ENCODE peak calls at places on chromosome 19, in five cellular contexts. G, Z, A, U and X are unnamed samples.

GRCh38 chr19:29188704-29189375 is 24.1 kb downstream of the UQCRFS1 start:
- ATAC-seq in G (no peak), A (no peak), U (no peak), Z (peak), X (peak)

GRCh38 chr19:48506138-48506733 is 5.4 kb downstream of the LMTK3 start:
- ATAC-seq in A (peak), Z (no peak), G (no peak), U (no peak), X (no peak)

GRCh38 chr19:18704054-18704453 is 20.6 kb downstream of the CRTC1 start:
- ATAC-seq in Z (no peak), A (no peak), U (no peak), G (no peak), X (no peak)

GRCh38 chr19:19384486-19384885 is 21.0 kb upstream of the GATAD2A start:
- ATAC-seq in U (no peak), A (no peak), G (no peak), Z (no peak), X (no peak)

GRCh38 chr19:18464646-18465045 is 26.7 kb upstream of the ISYNA1 start:
- ATAC-seq in Z (peak), G (no peak), A (no peak), U (peak), X (peak)

GRCh38 chr19:54449701-54450069 is 686 bp downstream of the LENG8 start:
- ATAC-seq in G (no peak), A (peak), U (no peak), Z (no peak), X (no peak)

GRCh38 chr19:39603825-39604224 is 1.5 kb downstream of the LGALS13 start:
- ATAC-seq in G (no peak), Z (no peak), A (no peak), U (no peak), X (no peak)

GRCh38 chr19:14394167-14394566 is 12.9 kb downstream of the ADGRE5 start:
- ATAC-seq in G (no peak), U (no peak), Z (no peak), A (peak), X (no peak)

GRCh38 chr19:56170261-56170660 is 5.5 kb upstream of the GALP start:
- ATAC-seq in A (no peak), G (peak), Z (no peak), U (peak), X (peak)

GRCh38 chr19:17834350-17835181 is 13.2 kb downstream of the JAK3 start:
- ATAC-seq in Z (no peak), G (no peak), A (peak), U (no peak), X (no peak)

GRCh38 chr19:15836595-15837398 is 21.3 kb upstream of the OR10H1 start:
- ATAC-seq in G (peak), U (peak), A (peak), Z (peak), X (peak)

GRCh38 chr19:42469311-42470239 is 26.8 kb upstream of the CXCL17 start:
- ATAC-seq in A (peak), U (no peak), G (no peak), Z (no peak), X (no peak)

GRCh38 chr19:32201661-32202060 is 143.7 kb upstream of the ZNF507 start:
- ATAC-seq in G (no peak), Z (no peak), U (no peak), A (peak), X (no peak)

GRCh38 chr19:15113245-15114152 is 6.3 kb downstream of the SYDE1 start:
- ATAC-seq in A (no peak), G (no peak), U (no peak), Z (no peak), X (no peak)

GRCh38 chr19:8412783-8413592 is at the start of gene MARCHF2:
- ATAC-seq in A (peak), Z (peak), G (peak), U (peak), X (peak)

GRCh38 chr19:56253737-56254136 is 18.8 kb upstream of the EDDM13 start:
- ATAC-seq in A (no peak), G (no peak), U (peak), Z (no peak), X (no peak)

GRCh38 chr19:15251749-15252397 is 19.6 kb upstream of the EPHX3 start:
- ATAC-seq in Z (peak), G (peak), U (peak), A (no peak), X (peak)

GRCh38 chr19:16615788-16616187 is 12.2 kb downstream of the MED26 start:
- ATAC-seq in Z (no peak), G (no peak), U (no peak), A (no peak), X (no peak)

GRCh38 chr19:37217533-37217854 is 520 bp upstream of the ZNF383 start:
- ATAC-seq in A (peak), G (no peak), Z (no peak), U (no peak), X (no peak)

GRCh38 chr19:52734340-52734892 is 428 bp downstream of the ZNF611 start:
- ATAC-seq in Z (peak), G (peak), U (peak), A (peak), X (no peak)

GRCh38 chr19:57099199-57099661 is 20.6 kb upstream of the USP29 start:
- ATAC-seq in U (peak), A (no peak), Z (peak), G (peak), X (peak)

GRCh38 chr19:17402982-17403855 is 2.2 kb downstream of the BST2 start:
- ATAC-seq in G (no peak), A (peak), U (peak), Z (no peak), X (no peak)

GRCh38 chr19:51514866-51515481 is 13.4 kb upstream of the SIGLEC12 start:
- ATAC-seq in A (peak), Z (no peak), G (no peak), U (no peak), X (no peak)

GRCh38 chr19:16394681-16395375 is 70.2 kb downstream of the KLF2 start:
- ATAC-seq in U (no peak), G (peak), Z (no peak), A (no peak), X (no peak)

GRCh38 chr19:35505956-35506355 is 7.5 kb downstream of the DMKN start:
- ATAC-seq in A (no peak), G (no peak), Z (no peak), U (no peak), X (no peak)

GRCh38 chr19:11405846-11406643 is 13.1 kb downstream of the RGL3 start:
- ATAC-seq in A (no peak), Z (peak), U (peak), G (peak), X (no peak)

GRCh38 chr19:55341191-55342043 is 1.7 kb downstream of the KMT5C start:
- ATAC-seq in A (no peak), G (no peak), U (no peak), Z (no peak), X (no peak)

GRCh38 chr19:378706-379105 is 30.2 kb downstream of the C2CD4C start:
- ATAC-seq in U (no peak), A (no peak), Z (no peak), G (no peak), X (no peak)

GRCh38 chr19:35353635-35354034 is 4.6 kb upstream of the FFAR3 start:
- ATAC-seq in Z (no peak), U (no peak), G (no peak), A (no peak), X (no peak)

GRCh38 chr19:2796659-2797266 is 11.5 kb downstream of the THOP1 start:
- ATAC-seq in A (no peak), U (peak), Z (peak), G (no peak), X (no peak)